ENCODE peak calls at places on chromosome 10, in six cellular contexts. Z is A549, B is T-cell, T is DMS79 treated with DMSO at 0.1 percent for 48 hours, W is hepatocyte, O is HCEC 1CT. Y is an unnamed sample.

GRCh38 chr10:20489961-20490360 is 407.1 kb downstream of the NEBL start:
- DNase-seq in Z (no peak), B (no peak), T (no peak), W (no peak), O (no peak), Y (no peak)

GRCh38 chr10:59709472-59710125 is at the start of gene SLC16A9:
- DNase-seq in Z (peak; percentile 36), B (no peak), T (peak; percentile 18), W (peak; percentile 82), O (peak; percentile 47), Y (no peak)

GRCh38 chr10:118484152-118484871 is 111.1 kb downstream of the PRLHR start:
- DNase-seq in Z (no peak), B (no peak), T (no peak), W (no peak), O (no peak), Y (no peak)

GRCh38 chr10:34476607-34477006 is 338.5 kb downstream of the PARD3 start:
- DNase-seq in Z (no peak), B (no peak), T (no peak), W (no peak), O (no peak), Y (no peak)

GRCh38 chr10:72727128-72727527 is 35.2 kb downstream of the MCU start:
- DNase-seq in Z (no peak), B (no peak), T (no peak), W (no peak), O (no peak), Y (no peak)

GRCh38 chr10:44327461-44327860 is 57.4 kb downstream of the CXCL12 start:
- DNase-seq in Z (no peak), B (no peak), T (no peak), W (no peak), O (no peak), Y (no peak)

GRCh38 chr10:72615985-72616384 is 9.9 kb downstream of the MICU1 start:
- DNase-seq in Z (no peak), B (no peak), T (no peak), W (no peak), O (no peak), Y (no peak)

GRCh38 chr10:12394236-12395033 is 45.1 kb downstream of the CAMK1D start:
- DNase-seq in Z (no peak), B (no peak), T (no peak), W (no peak), O (no peak), Y (no peak)

GRCh38 chr10:71821909-71822763 is 28.9 kb downstream of the PSAP start:
- DNase-seq in Z (no peak), B (no peak), T (no peak), W (no peak), O (peak; percentile 36), Y (no peak)

GRCh38 chr10:6755891-6756460 is 175.9 kb upstream of the PRKCQ start:
- DNase-seq in Z (no peak), B (no peak), T (no peak), W (no peak), O (peak; percentile 88), Y (no peak)

GRCh38 chr10:1360581-1361164 is 304.5 kb downstream of the WDR37 start:
- DNase-seq in Z (no peak), B (no peak), T (no peak), W (peak; percentile 41), O (no peak), Y (no peak)

GRCh38 chr10:58352956-58353610 is 18.3 kb downstream of the UBE2D1 start:
- DNase-seq in Z (no peak), B (no peak), T (no peak), W (no peak), O (no peak), Y (no peak)

GRCh38 chr10:102982281-102982680 is 64.2 kb downstream of the CNNM2 start:
- DNase-seq in Z (no peak), B (no peak), T (no peak), W (no peak), O (no peak), Y (no peak)

GRCh38 chr10:79180619-79181221 is 112.0 kb downstream of the ZMIZ1 start:
- DNase-seq in Z (no peak), B (no peak), T (no peak), W (no peak), O (no peak), Y (no peak)

GRCh38 chr10:119849031-119849789 is 23.4 kb downstream of the MCMBP start:
- DNase-seq in Z (peak; percentile 34), B (no peak), T (no peak), W (no peak), O (peak; percentile 78), Y (no peak)

GRCh38 chr10:44300666-44301649 is 83.9 kb downstream of the CXCL12 start:
- DNase-seq in Z (peak; percentile 88), B (no peak), T (peak; percentile 61), W (no peak), O (peak; percentile 41), Y (no peak)

GRCh38 chr10:97024181-97025073 is 161.3 kb downstream of the SLIT1 start:
- DNase-seq in Z (peak; percentile 66), B (no peak), T (no peak), W (peak; percentile 56), O (peak; percentile 71), Y (no peak)